ENCODE peak calls at places on chromosomes 11 and 22, in nine cellular contexts. Z is right atrium auricular region; W is cardiac muscle cell; Q is body of pancreas; K is BE2C; P is IMR-90; L is effector memory CD4-positive, alpha-beta T cell; S is pancreas; H is A549. N is an unnamed sample.

GRCh38 chr11:9943346-9944110 is 279.7 kb downstream of the SWAP70 start:
- DNase-seq in S (no peak), Z (no peak), K (no peak), Q (no peak), P (peak; percentile 97), L (no peak), H (peak; percentile 48), W (no peak), N (no peak)

GRCh38 chr11:83583953-83584352 is 297.8 kb upstream of the CCDC90B start:
- DNase-seq in H (no peak), K (no peak), P (peak; percentile 80), Z (no peak), Q (no peak), S (no peak), W (no peak), L (no peak), N (no peak)

GRCh38 chr11:18696638-18697225 is 1.8 kb upstream of the TMEM86A start:
- DNase-seq in Q (no peak), W (no peak), S (no peak), P (peak; percentile 57), H (no peak), K (no peak), Z (no peak), L (no peak), N (no peak)

GRCh38 chr11:120880791-120881190 is 143.1 kb upstream of the TBCEL start:
- DNase-seq in K (no peak), W (no peak), P (no peak), Q (no peak), S (no peak), H (no peak), L (no peak), Z (no peak), N (no peak)

GRCh38 chr11:67538306-67538705 is 15.1 kb upstream of the CABP2 start:
- DNase-seq in Q (no peak), W (no peak), S (no peak), Z (no peak), L (no peak), H (no peak), K (no peak), P (no peak), N (no peak)

GRCh38 chr11:46918087-46918751 is at the start of gene LRP4:
- DNase-seq in Z (no peak), K (peak; percentile 35), P (no peak), S (peak; percentile 65), W (peak; percentile 81), L (peak; percentile 20), Q (peak; percentile 56), H (peak; percentile 35), N (no peak)

GRCh38 chr11:64447717-64448598 is 89.0 kb downstream of the RPS6KA4 start:
- DNase-seq in S (peak; percentile 80), W (no peak), Z (no peak), L (no peak), Q (peak; percentile 71), P (peak; percentile 7), K (no peak), H (no peak), N (no peak)

GRCh38 chr11:129315781-129316579 is 59.7 kb upstream of the BARX2 start:
- DNase-seq in S (peak; percentile 87), H (no peak), L (no peak), W (no peak), Q (peak; percentile 82), K (no peak), Z (no peak), P (no peak), N (no peak)

GRCh38 chr11:110903830-110904229 is 191.6 kb upstream of the ARHGAP20 start:
- DNase-seq in L (no peak), H (no peak), S (no peak), P (peak; percentile 75), Z (no peak), K (no peak), W (no peak), Q (no peak), N (no peak)

GRCh38 chr11:105429421-105429965 is 180.4 kb upstream of the GRIA4 start:
- DNase-seq in P (no peak), Q (no peak), L (no peak), Z (no peak), K (peak; percentile 53), W (no peak), H (no peak), S (no peak), N (no peak)

GRCh38 chr22:26547426-26547825 is 35.2 kb upstream of the TFIP11 start:
- DNase-seq in H (no peak), S (no peak), K (no peak), P (peak; percentile 11), Z (no peak), Q (no peak), W (no peak), L (no peak), N (no peak)

GRCh38 chr22:44426981-44427380 is 71.1 kb downstream of the RTL6 start:
- DNase-seq in P (no peak), Q (no peak), W (no peak), S (no peak), H (no peak), L (no peak), K (no peak), Z (no peak), N (no peak)

GRCh38 chr11:71214553-71215371 is 37.6 kb downstream of the SHANK2 start:
- DNase-seq in Q (no peak), P (no peak), K (no peak), Z (no peak), L (no peak), W (no peak), S (no peak), H (no peak), N (no peak)

GRCh38 chr11:57324154-57324885 is 432 bp downstream of the TNKS1BP1 start:
- DNase-seq in K (peak; percentile 58), Z (no peak), W (peak; percentile 76), L (no peak), H (peak; percentile 52), Q (peak; percentile 57), S (peak; percentile 51), P (peak; percentile 48), N (no peak)

GRCh38 chr11:120710354-120711187 is 199.0 kb downstream of the GRIK4 start:
- DNase-seq in H (no peak), S (peak; percentile 6), K (no peak), L (no peak), P (peak; percentile 87), Q (peak; percentile 16), W (peak; percentile 13), Z (peak; percentile 66), N (peak; percentile 71)

DNA sequence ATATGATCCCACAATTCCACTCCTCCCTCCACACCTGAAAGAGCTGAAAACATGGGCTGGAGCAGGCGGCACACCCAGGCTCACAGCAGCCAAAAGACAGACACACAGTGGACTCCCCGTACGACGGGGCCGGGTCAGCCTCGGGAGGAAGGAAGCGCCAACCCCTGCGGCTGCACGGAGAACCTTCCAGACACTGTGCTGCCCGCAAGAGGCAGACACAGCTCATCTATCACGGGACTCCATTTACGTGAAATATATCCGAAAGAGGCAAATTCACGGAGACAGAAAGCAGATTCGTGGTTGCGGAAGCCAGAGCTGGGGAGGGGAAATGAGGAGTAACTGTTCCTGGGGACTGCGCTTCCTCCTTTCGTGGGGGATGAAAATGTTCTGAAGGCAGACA is 165.0 kb downstream of the BRD1 start:
- DNase-seq in W (no peak), P (no peak), H (no peak), Z (no peak), L (no peak), K (no peak), Q (peak; percentile 2), S (no peak), N (no peak)
- H3K9me3 ChIP-seq in W (no peaks in the 10 kb centered on the region), P (peaks cover 33% of the 10 kb centered on the region), H (no peaks in the 10 kb centered on the region), Z (no peaks in the 10 kb centered on the region), L (no peaks in the 10 kb centered on the region), K (no peaks in the 10 kb centered on the region), Q (no peaks in the 10 kb centered on the region), S (no peaks in the 10 kb centered on the region), N (no peaks in the 10 kb centered on the region)

DNA sequence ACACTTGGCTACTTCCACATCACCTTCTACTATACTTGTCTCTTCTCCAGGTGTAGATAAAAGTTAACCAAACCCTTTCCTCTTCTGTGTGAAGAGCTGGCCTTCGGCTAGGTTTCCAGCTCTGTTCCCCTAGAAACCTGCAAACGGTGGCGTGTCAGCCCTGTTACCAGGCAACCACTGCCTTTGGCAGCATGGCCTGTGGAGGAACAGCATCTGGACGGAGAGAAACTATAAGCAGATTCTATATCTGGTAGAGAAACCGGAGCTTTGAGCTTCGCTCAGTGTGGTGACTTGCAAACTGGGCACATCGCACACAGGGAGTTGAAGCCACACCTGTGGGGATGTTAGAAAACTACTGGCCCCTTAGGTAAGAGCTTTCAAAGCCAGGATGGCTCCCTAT is 35.9 kb downstream of the ARAP1 start:
- DNase-seq in Q (no peak), S (peak; percentile 43), K (peak; percentile 81), Z (no peak), W (no peak), L (no peak), H (no peak), P (peak; percentile 35), N (no peak)
- H3K4me1 ChIP-seq in Q (peaks cover 60% of the 10 kb centered on the region), S (peaks cover 18% of the 10 kb centered on the region), K (peaks cover 21% of the 10 kb centered on the region), Z (peaks cover 75% of the 10 kb centered on the region), W (peaks cover 50% of the 10 kb centered on the region), L (peaks cover 21% of the 10 kb centered on the region), H (peaks cover 12% of the 10 kb centered on the region), P (peaks cover 27% of the 10 kb centered on the region), N (peaks cover 36% of the 10 kb centered on the region)

GRCh38 chr11:85318573-85318972 is 308.6 kb downstream of the DLG2 start:
- DNase-seq in L (no peak), W (no peak), P (no peak), K (no peak), Q (no peak), S (no peak), H (no peak), Z (no peak), N (no peak)

GRCh38 chr11:85313741-85314140 is 313.4 kb downstream of the DLG2 start:
- DNase-seq in S (no peak), L (no peak), Z (no peak), K (no peak), H (no peak), W (no peak), Q (no peak), P (no peak), N (no peak)

DNA sequence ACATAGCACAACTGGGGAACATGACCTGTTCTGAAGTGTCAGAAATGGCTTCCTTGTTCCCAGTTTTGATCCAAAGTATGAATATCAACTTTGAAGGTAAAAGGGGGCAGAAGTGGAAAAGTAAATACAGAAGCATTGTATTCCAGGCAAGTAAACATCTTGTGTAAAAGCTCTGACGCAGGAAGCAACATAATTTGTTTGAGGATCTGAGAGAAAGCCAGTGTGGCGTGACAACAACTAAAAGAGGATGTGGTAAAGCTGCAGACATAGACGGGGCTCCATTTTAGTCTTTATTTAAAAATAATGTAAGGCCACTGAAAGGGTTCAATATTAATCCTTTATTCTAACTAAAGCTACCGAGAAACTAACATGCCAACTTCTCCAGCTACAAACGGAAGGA is 310.2 kb downstream of the DLG2 start:
- DNase-seq in P (no peak), Z (no peak), Q (no peak), K (no peak), S (no peak), L (no peak), W (no peak), H (peak; percentile 85), N (no peak)
- H3K4me3 ChIP-seq in P (no peak overlapping the region), Z (no peak overlapping the region), Q (no peak overlapping the region), K (no peak overlapping the region), S (no peak overlapping the region), L (no peak overlapping the region), W (no peak overlapping the region), H (no peak overlapping the region), N (no peak overlapping the region)

DNA sequence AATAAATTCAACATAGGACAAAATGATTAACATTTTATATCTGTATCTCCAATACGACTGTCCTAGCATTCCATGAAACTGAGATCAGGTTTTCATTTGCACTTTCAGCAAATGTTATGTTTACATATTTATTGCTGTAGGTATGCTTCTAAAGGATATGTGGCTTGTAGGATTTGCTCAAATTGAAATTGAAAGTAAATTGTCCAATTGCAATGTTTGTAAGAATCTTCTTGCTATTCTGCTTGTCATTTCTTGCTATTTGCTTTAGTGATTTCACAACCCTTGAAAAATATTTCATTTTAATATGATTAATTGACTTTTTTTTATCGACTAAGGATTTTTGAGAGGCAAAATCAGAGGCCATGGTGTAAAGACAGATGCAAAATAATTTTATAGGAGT is 904.2 kb upstream of the RAG2 start:
- DNase-seq in W (no peak), Z (no peak), S (no peak), Q (no peak), P (peak; percentile 53), K (no peak), L (no peak), H (no peak), N (no peak)
- H3K9me3 ChIP-seq in W (no peaks in the 10 kb centered on the region), Z (no peaks in the 10 kb centered on the region), S (no peaks in the 10 kb centered on the region), Q (no peaks in the 10 kb centered on the region), P (no peaks in the 10 kb centered on the region), K (no peaks in the 10 kb centered on the region), L (no peaks in the 10 kb centered on the region), H (no peaks in the 10 kb centered on the region), N (no peaks in the 10 kb centered on the region)